ENCODE peak calls at places on chromosomes 7 and 10, in seven cellular contexts. Y is activated effector memory CD4-positive, alpha-beta T cell treated with Interleukin-2 at 50 U/mL for 16 hours; M is activated T-cell treated with anti-CD3 and anti-CD28 coated beads, Interleukin-2, amount 50 U/mL, for 24 hours; V is GM06990; B is stimulated activated CD4-positive, alpha-beta T cell treated with anti-CD3 and anti-CD28 coated beads, Interleukin-2, amount 100 ng/mL, for 24 hours; L is NB4; H is NCI-H1694 treated with DMSO at 0.1 percent for 48 hours. I is an unnamed sample.

GRCh38 chr10:5460468-5461200 is 38.7 kb downstream of the CALML5 start:
- DNase-seq in B (no peak), H (no peak), V (no peak), Y (no peak), L (no peak), M (no peak), I (no peak)

GRCh38 chr10:58241346-58241745 is 26.3 kb downstream of the IPMK start:
- DNase-seq in H (no peak), L (no peak), M (no peak), V (no peak), B (no peak), Y (no peak), I (no peak)

GRCh38 chr10:93413252-93413689 is 68.9 kb downstream of the MYOF start:
- DNase-seq in B (peak), M (peak), H (no peak), V (no peak), L (peak), Y (peak), I (no peak)

GRCh38 chr7:122827763-122828162 is 58.5 kb downstream of the CADPS2 start:
- DNase-seq in M (no peak), B (no peak), L (no peak), H (no peak), Y (no peak), V (no peak), I (no peak)

GRCh38 chr7:122262246-122262645 is 42.3 kb downstream of the FEZF1 start:
- DNase-seq in M (no peak), B (no peak), L (no peak), H (no peak), Y (no peak), V (no peak), I (no peak)

GRCh38 chr7:26397326-26397725 is 105.7 kb downstream of the SNX10 start:
- DNase-seq in M (no peak), V (no peak), Y (no peak), L (no peak), B (no peak), H (no peak), I (no peak)

GRCh38 chr7:47513741-47514241 is 68.1 kb downstream of the TNS3 start:
- DNase-seq in B (no peak), L (no peak), H (no peak), Y (no peak), M (no peak), V (no peak), I (no peak)

GRCh38 chr10:131997366-131998049 is 15.8 kb upstream of the BNIP3 start:
- DNase-seq in H (no peak), L (no peak), M (no peak), Y (no peak), V (no peak), B (no peak), I (no peak)

GRCh38 chr7:141460781-141461715 is 90.2 kb upstream of the AGK start:
- DNase-seq in M (no peak), L (no peak), H (no peak), Y (no peak), V (no peak), B (no peak), I (no peak)

GRCh38 chr10:122363311-122363710 is 11.2 kb upstream of the PLEKHA1 start:
- DNase-seq in L (no peak), H (no peak), Y (no peak), M (no peak), B (no peak), V (no peak), I (no peak)

GRCh38 chr10:47354900-47355299 is 6.7 kb downstream of the RBP3 start:
- DNase-seq in M (no peak), H (no peak), L (no peak), V (no peak), Y (no peak), B (no peak), I (no peak)

GRCh38 chr10:33216661-33217427 is 117.6 kb downstream of the NRP1 start:
- DNase-seq in H (peak), M (no peak), B (no peak), L (no peak), Y (no peak), V (no peak), I (no peak)

GRCh38 chr7:55121249-55121648 is 102.4 kb downstream of the EGFR start:
- DNase-seq in M (no peak), Y (no peak), V (no peak), H (no peak), L (no peak), B (no peak), I (no peak)

GRCh38 chr10:90745565-90745964 is 112.3 kb downstream of the HTR7 start:
- DNase-seq in L (no peak), V (no peak), Y (no peak), H (no peak), M (no peak), B (no peak), I (no peak)

GRCh38 chr7:1386623-1387220 is 72.5 kb downstream of the MICALL2 start:
- DNase-seq in B (no peak), Y (no peak), M (no peak), L (no peak), H (peak), V (no peak), I (no peak)

GRCh38 chr7:123881300-123881699 is 36.3 kb downstream of the HYAL4 start:
- DNase-seq in M (no peak), L (no peak), V (no peak), B (no peak), Y (no peak), H (no peak), I (no peak)

GRCh38 chr7:34823650-34824258 is 165.7 kb downstream of the NPSR1 start:
- DNase-seq in B (peak), H (peak), L (peak), V (peak), M (peak), Y (peak), I (peak)

GRCh38 chr10:11823122-11823988 is at the start of gene PROSER2:
- DNase-seq in L (peak), B (peak), H (no peak), V (peak), Y (peak), M (peak), I (peak)

GRCh38 chr10:129764901-129765663 is 199.0 kb downstream of the EBF3 start:
- DNase-seq in M (no peak), H (no peak), V (no peak), L (no peak), Y (no peak), B (no peak), I (no peak)

GRCh38 chr10:92829042-92829785 is 19.1 kb upstream of the EXOC6 start:
- DNase-seq in M (no peak), H (no peak), V (no peak), L (peak), Y (no peak), B (no peak), I (no peak)